ENCODE peak calls at places on chromosomes 16 and 17, in four cellular contexts. One of them, this sample, is unnamed.

GRCh38 chr17:31256936-31257335 is 40.1 kb downstream of the OMG start:
- DNase-seq in ovary: no peak
- DNase-seq in AG04450: no peak
- DNase-seq in A549: no peak
- DNase-seq in this sample: no peak

GRCh38 chr17:164536-165235 is 16.8 kb downstream of the DOC2B start:
- DNase-seq in ovary: peak
- DNase-seq in AG04450: peak
- DNase-seq in A549: peak
- DNase-seq in this sample: peak

GRCh38 chr17:50685691-50686493 is 21.8 kb downstream of the ANKRD40 start:
- DNase-seq in ovary: no peak
- DNase-seq in AG04450: no peak
- DNase-seq in A549: no peak
- DNase-seq in this sample: no peak

GRCh38 chr16:3012246-3012645 is 477 bp upstream of the CLDN9 start:
- DNase-seq in ovary: no peak
- DNase-seq in AG04450: no peak
- DNase-seq in A549: no peak
- DNase-seq in this sample: no peak

GRCh38 chr17:67784364-67785121 is 40.8 kb upstream of the BPTF start:
- DNase-seq in ovary: no peak
- DNase-seq in AG04450: no peak
- DNase-seq in A549: no peak
- DNase-seq in this sample: no peak

GRCh38 chr17:42118545-42118944 is 2.6 kb downstream of the KAT2A start:
- DNase-seq in ovary: no peak
- DNase-seq in AG04450: no peak
- DNase-seq in A549: peak
- DNase-seq in this sample: no peak

GRCh38 chr16:89374393-89374948 is 115.9 kb downstream of the ANKRD11 start:
- DNase-seq in ovary: no peak
- DNase-seq in AG04450: no peak
- DNase-seq in A549: no peak
- DNase-seq in this sample: no peak

GRCh38 chr17:74485012-74485743 is 18.7 kb downstream of the CD300A start:
- DNase-seq in ovary: no peak
- DNase-seq in AG04450: no peak
- DNase-seq in A549: no peak
- DNase-seq in this sample: no peak

GRCh38 chr17:39235555-39236221 is 9.9 kb upstream of the STAC2 start:
- DNase-seq in ovary: peak
- DNase-seq in AG04450: no peak
- DNase-seq in A549: peak
- DNase-seq in this sample: no peak

GRCh38 chr17:75645889-75646625 is 12.8 kb downstream of the SMIM5 start:
- DNase-seq in ovary: no peak
- DNase-seq in AG04450: no peak
- DNase-seq in A549: peak
- DNase-seq in this sample: no peak

GRCh38 chr16:17461951-17462729 is 8.6 kb downstream of the XYLT1 start:
- DNase-seq in ovary: no peak
- DNase-seq in AG04450: no peak
- DNase-seq in A549: no peak
- DNase-seq in this sample: no peak

GRCh38 chr17:43175213-43176118 is 4.5 kb downstream of the NBR1 start:
- DNase-seq in ovary: no peak
- DNase-seq in AG04450: peak
- DNase-seq in A549: no peak
- DNase-seq in this sample: no peak

GRCh38 chr16:85347213-85347591 is 234.9 kb upstream of the CIBAR2 start:
- DNase-seq in ovary: no peak
- DNase-seq in AG04450: no peak
- DNase-seq in A549: no peak
- DNase-seq in this sample: no peak

GRCh38 chr16:31701734-31702133 is 171.9 kb upstream of the ZNF267 start:
- DNase-seq in ovary: no peak
- DNase-seq in AG04450: no peak
- DNase-seq in A549: no peak
- DNase-seq in this sample: no peak

GRCh38 chr17:38728290-38728831 is 1.8 kb upstream of the CISD3 start:
- DNase-seq in ovary: no peak
- DNase-seq in AG04450: no peak
- DNase-seq in A549: no peak
- DNase-seq in this sample: no peak

GRCh38 chr17:28381141-28381825 is 9.8 kb downstream of the SARM1 start:
- DNase-seq in ovary: no peak
- DNase-seq in AG04450: no peak
- DNase-seq in A549: no peak
- DNase-seq in this sample: no peak

GRCh38 chr16:19393226-19394074 is 24.2 kb upstream of the TMC5 start:
- DNase-seq in ovary: no peak
- DNase-seq in AG04450: no peak
- DNase-seq in A549: no peak
- DNase-seq in this sample: no peak

GRCh38 chr17:7786866-7787265 is 47.2 kb upstream of the KDM6B start:
- DNase-seq in ovary: no peak
- DNase-seq in AG04450: no peak
- DNase-seq in A549: no peak
- DNase-seq in this sample: no peak

GRCh38 chr16:87707097-87707496 is 58.7 kb downstream of the KLHDC4 start:
- DNase-seq in ovary: no peak
- DNase-seq in AG04450: no peak
- DNase-seq in A549: no peak
- DNase-seq in this sample: no peak
- TF ChIP-seq CTCF in ovary: no peak
- TF ChIP-seq CTCF in AG04450: no peak
- TF ChIP-seq CTCF in A549: no peak
- TF ChIP-seq CTCF in this sample: no peak

GRCh38 chr17:56977673-56978395 is at the start of gene SCPEP1:
- DNase-seq in ovary: peak
- DNase-seq in AG04450: peak
- DNase-seq in A549: peak
- DNase-seq in this sample: peak
- H3K27ac ChIP-seq in ovary: peak
- H3K27ac ChIP-seq in AG04450: no peak
- H3K27ac ChIP-seq in A549: peak
- H3K27ac ChIP-seq in this sample: peak

DNA sequence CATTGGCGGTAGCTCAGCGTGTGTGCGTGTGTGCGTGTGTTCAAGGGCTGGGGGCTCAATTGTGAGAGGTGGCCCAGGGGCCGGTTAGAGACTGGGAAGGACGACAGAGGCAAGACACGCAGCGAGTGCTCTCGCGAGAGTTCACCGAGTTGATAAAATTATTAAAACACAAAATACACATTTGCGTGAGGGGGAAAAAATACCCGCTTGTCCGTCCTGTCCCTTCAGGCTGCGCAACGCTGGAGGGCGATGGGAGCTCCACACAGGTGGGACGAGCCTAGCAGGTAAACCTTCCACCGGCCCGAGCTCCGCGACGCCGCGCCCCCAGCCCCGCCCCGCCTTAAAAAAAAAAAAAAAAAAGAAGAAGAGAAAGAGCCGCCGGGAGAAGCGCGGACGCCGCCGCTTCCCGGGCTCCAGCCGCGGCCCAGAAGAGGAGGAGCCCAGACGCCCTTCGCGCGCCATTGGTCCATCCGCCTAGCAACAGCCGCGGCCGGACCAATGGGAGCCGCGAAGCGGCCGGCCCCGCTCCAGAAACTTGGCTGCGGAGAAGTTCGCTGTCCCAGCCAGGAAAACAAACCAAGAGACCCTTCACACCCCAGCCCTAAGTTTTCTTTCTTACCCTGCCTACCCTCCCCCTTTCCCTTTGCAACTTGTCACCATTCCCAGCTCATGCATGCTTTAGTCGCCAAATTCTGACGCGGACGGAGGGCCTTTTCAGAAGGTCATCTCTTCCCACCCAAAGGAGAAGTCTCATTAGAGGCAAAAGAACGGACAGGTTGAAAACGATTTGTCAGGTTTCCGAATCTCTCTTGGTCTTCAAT is 169.9 kb upstream of the MAF start:
- DNase-seq in ovary: peak
- DNase-seq in AG04450: peak
- DNase-seq in A549: peak
- DNase-seq in this sample: peak
- H3K4me3 ChIP-seq in ovary: peak
- H3K4me3 ChIP-seq in AG04450: peak
- H3K4me3 ChIP-seq in A549: peak
- H3K4me3 ChIP-seq in this sample: peak

GRCh38 chr16:20397468-20398074 is 7.0 kb downstream of the PDILT start:
- DNase-seq in ovary: no peak
- DNase-seq in AG04450: no peak
- DNase-seq in A549: no peak
- DNase-seq in this sample: no peak
- TF ChIP-seq CTCF in ovary: no peak
- TF ChIP-seq CTCF in AG04450: no peak
- TF ChIP-seq CTCF in A549: no peak
- TF ChIP-seq CTCF in this sample: no peak

GRCh38 chr17:66507982-66508760 is 205.8 kb downstream of the PRKCA start:
- DNase-seq in ovary: no peak
- DNase-seq in AG04450: no peak
- DNase-seq in A549: peak
- DNase-seq in this sample: no peak
- H3K27ac ChIP-seq in ovary: peak
- H3K27ac ChIP-seq in AG04450: peak
- H3K27ac ChIP-seq in A549: peak
- H3K27ac ChIP-seq in this sample: no peak

GRCh38 chr17:36475346-36475970 is 11.0 kb upstream of the ZNHIT3 start:
- DNase-seq in ovary: no peak
- DNase-seq in AG04450: no peak
- DNase-seq in A549: no peak
- DNase-seq in this sample: no peak

GRCh38 chr17:36468903-36469635 is 17.4 kb upstream of the ZNHIT3 start:
- DNase-seq in ovary: no peak
- DNase-seq in AG04450: no peak
- DNase-seq in A549: no peak
- DNase-seq in this sample: no peak

GRCh38 chr17:36474571-36474970 is 11.9 kb upstream of the ZNHIT3 start:
- DNase-seq in ovary: no peak
- DNase-seq in AG04450: no peak
- DNase-seq in A549: no peak
- DNase-seq in this sample: no peak

GRCh38 chr17:36469733-36470132 is 16.7 kb upstream of the ZNHIT3 start:
- DNase-seq in ovary: no peak
- DNase-seq in AG04450: no peak
- DNase-seq in A549: no peak
- DNase-seq in this sample: no peak

GRCh38 chr17:36470499-36470898 is 16.0 kb upstream of the ZNHIT3 start:
- DNase-seq in ovary: no peak
- DNase-seq in AG04450: no peak
- DNase-seq in A549: no peak
- DNase-seq in this sample: no peak
- H3K4me3 ChIP-seq in ovary: no peak
- H3K4me3 ChIP-seq in AG04450: no peak
- H3K4me3 ChIP-seq in A549: no peak
- H3K4me3 ChIP-seq in this sample: no peak

DNA sequence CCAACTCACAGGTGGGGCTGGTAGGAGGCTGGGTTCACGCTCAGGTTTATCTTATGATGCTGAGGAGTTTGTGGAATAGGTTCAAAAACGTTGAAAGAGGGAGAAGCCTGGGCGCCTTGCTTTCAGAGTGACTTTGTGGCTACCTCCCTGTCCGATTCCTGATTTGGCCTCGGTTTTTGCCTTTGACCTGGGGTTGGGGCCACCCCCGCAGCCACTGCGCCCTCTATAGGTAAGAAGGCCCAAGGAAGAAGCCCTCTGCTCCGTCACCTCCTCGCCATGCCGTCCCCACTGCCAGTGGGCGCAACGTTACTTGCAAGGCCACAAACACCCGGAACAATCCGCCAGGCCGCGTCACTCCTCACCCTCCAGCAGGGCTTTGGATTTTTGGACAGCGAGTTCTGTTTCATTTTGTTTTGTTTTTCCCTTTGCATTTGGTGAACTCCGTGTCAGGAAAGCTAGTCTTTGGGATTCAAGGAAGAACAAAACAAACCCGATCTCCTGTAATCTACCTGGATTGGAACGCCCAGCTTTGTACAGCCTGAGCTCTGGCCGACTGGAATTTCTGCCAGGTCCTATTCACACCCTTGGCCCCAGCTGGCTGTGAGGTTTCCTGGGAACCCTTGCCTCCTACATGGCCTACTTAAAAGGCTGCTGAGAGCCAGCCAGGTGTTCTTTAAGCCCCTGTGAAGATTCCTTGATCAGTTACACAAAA is 60.7 kb downstream of the TBC1D16 start:
- DNase-seq in ovary: no peak
- DNase-seq in AG04450: no peak
- DNase-seq in A549: no peak
- DNase-seq in this sample: no peak
- TF ChIP-seq CTCF in ovary: no peak
- TF ChIP-seq CTCF in AG04450: no peak
- TF ChIP-seq CTCF in A549: peak
- TF ChIP-seq CTCF in this sample: no peak

GRCh38 chr17:10197362-10197720 is 1.1 kb downstream of the GAS7 start:
- DNase-seq in ovary: peak
- DNase-seq in AG04450: no peak
- DNase-seq in A549: no peak
- DNase-seq in this sample: no peak
- H3K27ac ChIP-seq in ovary: no peak
- H3K27ac ChIP-seq in AG04450: no peak
- H3K27ac ChIP-seq in A549: no peak
- H3K27ac ChIP-seq in this sample: peak

GRCh38 chr17:82880620-82881019 is 40.8 kb upstream of the ZNF750 start:
- DNase-seq in ovary: no peak
- DNase-seq in AG04450: no peak
- DNase-seq in A549: no peak
- DNase-seq in this sample: no peak
- H3K4me3 ChIP-seq in ovary: no peak
- H3K4me3 ChIP-seq in AG04450: no peak
- H3K4me3 ChIP-seq in A549: no peak
- H3K4me3 ChIP-seq in this sample: no peak